ENCODE peak calls at places on chromosomes 16 and 17, in four cellular contexts. I is uterus, F is ovary, S is DMS153. L is an unnamed sample.

GRCh38 chr17:37642706-37643105 is 540 bp downstream of the DDX52 start:
- DNase-seq in I (no peak), F (no peak), S (no peak), L (no peak)

GRCh38 chr16:28527985-28528384 is 10.8 kb downstream of the NUPR1 start:
- DNase-seq in I (no peak), F (no peak), S (no peak), L (no peak)

GRCh38 chr16:58502217-58502921 is 2.4 kb downstream of the NDRG4 start:
- DNase-seq in I (no peak), F (no peak), S (no peak), L (no peak)

GRCh38 chr17:13429201-13429600 is 172.5 kb downstream of the HS3ST3A1 start:
- DNase-seq in I (no peak), F (no peak), S (no peak), L (no peak)

GRCh38 chr17:28402844-28403243 is 3.2 kb downstream of the SLC46A1 start:
- DNase-seq in I (no peak), F (no peak), S (no peak), L (no peak)

GRCh38 chr17:41016578-41017215 is 7.8 kb upstream of the KRTAP3-1 start:
- DNase-seq in I (no peak), F (no peak), S (no peak), L (no peak)

GRCh38 chr17:41944943-41945342 is 14.5 kb downstream of the ODAD4 start:
- DNase-seq in I (no peak), F (no peak), S (no peak), L (no peak)

GRCh38 chr16:12617401-12617819 is 186.3 kb downstream of the CPPED1 start:
- DNase-seq in I (no peak), F (no peak), S (no peak), L (no peak)

GRCh38 chr16:63372283-63372682 is 1336.0 kb upstream of the CDH8 start:
- DNase-seq in I (no peak), F (no peak), S (peak; percentile 1), L (no peak)

GRCh38 chr17:63681530-63681929 is 18.4 kb downstream of the LIMD2 start:
- DNase-seq in I (peak; percentile 50), F (no peak), S (no peak), L (no peak)

GRCh38 chr16:89841275-89841674 is 13.0 kb downstream of the SPIRE2 start:
- DNase-seq in I (no peak), F (no peak), S (no peak), L (no peak)

L was measured in NCI-H2029.